ENCODE peak calls at places on chromosomes 11 and 22, in seven cellular contexts. L is ovary, I is GM12864, C is fibroblast of the aortic adventitia, F is AG08395, S is WTC11, Z is KBM-7. N is an unnamed sample.

GRCh38 chr11:76648929-76649328 is 21.6 kb downstream of the LRRC32 start:
- DNase-seq in L (no peak), I (no peak), C (no peak), F (no peak), S (no peak), Z (no peak), N (no peak)

GRCh38 chr22:39388261-39389011 is 11.1 kb upstream of the TAB1 start:
- DNase-seq in L (peak), I (peak), C (peak), F (peak), S (peak), Z (no peak), N (no peak)

GRCh38 chr22:29481265-29482000 is 1.4 kb downstream of the NEFH start:
- DNase-seq in L (peak), I (no peak), C (no peak), F (no peak), S (peak), Z (no peak), N (no peak)

GRCh38 chr11:112024778-112025678 is at the start of gene DLAT:
- DNase-seq in L (peak), I (peak), C (peak), F (peak), S (peak), Z (peak), N (peak)

GRCh38 chr11:85827768-85828639 is 17.1 kb upstream of the SYTL2 start:
- DNase-seq in L (no peak), I (no peak), C (peak), F (peak), S (no peak), Z (no peak), N (peak)

GRCh38 chr22:45206233-45206632 is 34.5 kb downstream of the KIAA0930 start:
- DNase-seq in L (no peak), I (no peak), C (no peak), F (no peak), S (no peak), Z (no peak), N (no peak)

GRCh38 chr11:8081591-8082021 is 595 bp downstream of the TUB start:
- DNase-seq in L (peak), I (no peak), C (no peak), F (peak), S (no peak), Z (peak), N (no peak)

GRCh38 chr11:117201516-117201866 is 2.3 kb downstream of the TAGLN start:
- DNase-seq in L (no peak), I (no peak), C (no peak), F (no peak), S (no peak), Z (no peak), N (no peak)